ENCODE peak calls at places on chromosomes 11 and 22, in six cellular contexts. One of them, this sample, is unnamed.

GRCh38 chr22:38710866-38711265 is 5.1 kb downstream of the GTPBP1 start:
- DNase-seq in progenitor cell of endocrine pancreas: no peak
- DNase-seq in sciatic nerve: no peak
- DNase-seq in activated CD4-positive, alpha-beta T cell treated with anti-CD3 and anti-CD28 coated beads, Interleukin-2, amount 50 U/mL, for 24 hours: no peak
- DNase-seq in NAMALWA: no peak
- DNase-seq in LoVo: no peak
- DNase-seq in this sample: no peak

GRCh38 chr11:6405039-6405667 is 13.7 kb downstream of the APBB1 start:
- DNase-seq in NAMALWA: no peak
- DNase-seq in progenitor cell of endocrine pancreas: no peak
- DNase-seq in sciatic nerve: no peak
- DNase-seq in activated CD4-positive, alpha-beta T cell treated with anti-CD3 and anti-CD28 coated beads, Interleukin-2, amount 50 U/mL, for 24 hours: no peak
- DNase-seq in LoVo: no peak
- DNase-seq in this sample: peak

GRCh38 chr11:65899356-65900124 is 648 bp downstream of the FOSL1 start:
- DNase-seq in LoVo: peak
- DNase-seq in NAMALWA: no peak
- DNase-seq in progenitor cell of endocrine pancreas: no peak
- DNase-seq in sciatic nerve: no peak
- DNase-seq in activated CD4-positive, alpha-beta T cell treated with anti-CD3 and anti-CD28 coated beads, Interleukin-2, amount 50 U/mL, for 24 hours: peak
- DNase-seq in this sample: no peak

GRCh38 chr11:16862733-16863132 is 124.3 kb downstream of the C11orf58 start:
- DNase-seq in progenitor cell of endocrine pancreas: no peak
- DNase-seq in LoVo: no peak
- DNase-seq in sciatic nerve: no peak
- DNase-seq in activated CD4-positive, alpha-beta T cell treated with anti-CD3 and anti-CD28 coated beads, Interleukin-2, amount 50 U/mL, for 24 hours: no peak
- DNase-seq in NAMALWA: no peak
- DNase-seq in this sample: no peak

GRCh38 chr11:4459470-4459869 is 10.4 kb downstream of the OR52K2 start:
- DNase-seq in sciatic nerve: no peak
- DNase-seq in NAMALWA: no peak
- DNase-seq in activated CD4-positive, alpha-beta T cell treated with anti-CD3 and anti-CD28 coated beads, Interleukin-2, amount 50 U/mL, for 24 hours: no peak
- DNase-seq in LoVo: no peak
- DNase-seq in progenitor cell of endocrine pancreas: no peak
- DNase-seq in this sample: no peak

GRCh38 chr11:4531666-4532065 is 13.3 kb upstream of the OR52M1 start:
- DNase-seq in LoVo: no peak
- DNase-seq in progenitor cell of endocrine pancreas: no peak
- DNase-seq in NAMALWA: no peak
- DNase-seq in sciatic nerve: no peak
- DNase-seq in activated CD4-positive, alpha-beta T cell treated with anti-CD3 and anti-CD28 coated beads, Interleukin-2, amount 50 U/mL, for 24 hours: no peak
- DNase-seq in this sample: no peak

GRCh38 chr11:66864172-66864901 is 7.5 kb downstream of the LRFN4 start:
- DNase-seq in NAMALWA: no peak
- DNase-seq in LoVo: no peak
- DNase-seq in activated CD4-positive, alpha-beta T cell treated with anti-CD3 and anti-CD28 coated beads, Interleukin-2, amount 50 U/mL, for 24 hours: no peak
- DNase-seq in sciatic nerve: no peak
- DNase-seq in progenitor cell of endocrine pancreas: no peak
- DNase-seq in this sample: no peak

GRCh38 chr11:33055361-33055760 is 16.0 kb downstream of the TCP11L1 start:
- DNase-seq in NAMALWA: no peak
- DNase-seq in sciatic nerve: no peak
- DNase-seq in LoVo: no peak
- DNase-seq in progenitor cell of endocrine pancreas: no peak
- DNase-seq in activated CD4-positive, alpha-beta T cell treated with anti-CD3 and anti-CD28 coated beads, Interleukin-2, amount 50 U/mL, for 24 hours: no peak
- DNase-seq in this sample: no peak

GRCh38 chr11:70688142-70688541 is 289.8 kb downstream of the CTTN start:
- DNase-seq in LoVo: peak
- DNase-seq in sciatic nerve: no peak
- DNase-seq in progenitor cell of endocrine pancreas: no peak
- DNase-seq in activated CD4-positive, alpha-beta T cell treated with anti-CD3 and anti-CD28 coated beads, Interleukin-2, amount 50 U/mL, for 24 hours: no peak
- DNase-seq in NAMALWA: no peak
- DNase-seq in this sample: no peak

GRCh38 chr11:27414644-27415043 is 51.6 kb upstream of the CCDC34 start:
- DNase-seq in NAMALWA: no peak
- DNase-seq in LoVo: no peak
- DNase-seq in sciatic nerve: no peak
- DNase-seq in progenitor cell of endocrine pancreas: no peak
- DNase-seq in activated CD4-positive, alpha-beta T cell treated with anti-CD3 and anti-CD28 coated beads, Interleukin-2, amount 50 U/mL, for 24 hours: no peak
- DNase-seq in this sample: peak

GRCh38 chr11:35151241-35151640 is 12.3 kb downstream of the CD44 start:
- DNase-seq in sciatic nerve: no peak
- DNase-seq in LoVo: no peak
- DNase-seq in progenitor cell of endocrine pancreas: no peak
- DNase-seq in activated CD4-positive, alpha-beta T cell treated with anti-CD3 and anti-CD28 coated beads, Interleukin-2, amount 50 U/mL, for 24 hours: no peak
- DNase-seq in NAMALWA: no peak
- DNase-seq in this sample: no peak

GRCh38 chr22:29128891-29129643 is 56.2 kb downstream of the KREMEN1 start:
- DNase-seq in NAMALWA: no peak
- DNase-seq in LoVo: no peak
- DNase-seq in sciatic nerve: no peak
- DNase-seq in progenitor cell of endocrine pancreas: no peak
- DNase-seq in activated CD4-positive, alpha-beta T cell treated with anti-CD3 and anti-CD28 coated beads, Interleukin-2, amount 50 U/mL, for 24 hours: no peak
- DNase-seq in this sample: no peak

GRCh38 chr11:116603783-116604323 is 168.9 kb downstream of the BUD13 start:
- DNase-seq in LoVo: no peak
- DNase-seq in NAMALWA: no peak
- DNase-seq in sciatic nerve: peak
- DNase-seq in progenitor cell of endocrine pancreas: no peak
- DNase-seq in activated CD4-positive, alpha-beta T cell treated with anti-CD3 and anti-CD28 coated beads, Interleukin-2, amount 50 U/mL, for 24 hours: no peak
- DNase-seq in this sample: no peak

GRCh38 chr11:93700830-93701229 is 39.3 kb downstream of the CEP295 start:
- DNase-seq in NAMALWA: no peak
- DNase-seq in activated CD4-positive, alpha-beta T cell treated with anti-CD3 and anti-CD28 coated beads, Interleukin-2, amount 50 U/mL, for 24 hours: no peak
- DNase-seq in LoVo: no peak
- DNase-seq in progenitor cell of endocrine pancreas: no peak
- DNase-seq in sciatic nerve: no peak
- DNase-seq in this sample: no peak

GRCh38 chr11:9688716-9689511 is 25.0 kb downstream of the SWAP70 start:
- DNase-seq in NAMALWA: peak
- DNase-seq in LoVo: no peak
- DNase-seq in progenitor cell of endocrine pancreas: no peak
- DNase-seq in activated CD4-positive, alpha-beta T cell treated with anti-CD3 and anti-CD28 coated beads, Interleukin-2, amount 50 U/mL, for 24 hours: no peak
- DNase-seq in sciatic nerve: no peak
- DNase-seq in this sample: no peak

GRCh38 chr22:39309364-39309861 is 10.0 kb downstream of the RPL3 start:
- DNase-seq in NAMALWA: peak
- DNase-seq in LoVo: peak
- DNase-seq in activated CD4-positive, alpha-beta T cell treated with anti-CD3 and anti-CD28 coated beads, Interleukin-2, amount 50 U/mL, for 24 hours: no peak
- DNase-seq in sciatic nerve: no peak
- DNase-seq in progenitor cell of endocrine pancreas: no peak
- DNase-seq in this sample: no peak